ENCODE peak calls at places on chromosomes 4 and X, in five cellular contexts. J is HEK293T, X is SK-N-SH, K is GM12878, W is HepG2. F is an unnamed sample.

GRCh38 chr4:183906736-183907651 is 1.9 kb downstream of the STOX2 start:
- DNase-seq in W (no peak), X (peak), J (peak), K (no peak), F (no peak)

GRCh38 chrX:20315140-20315539 is 48.4 kb upstream of the RPS6KA3 start:
- DNase-seq in X (no peak), W (no peak), K (peak), J (no peak), F (no peak)

GRCh38 chrX:83771664-83772063 is 89.3 kb upstream of the CYLC1 start:
- DNase-seq in X (no peak), J (peak), K (no peak), W (no peak), F (no peak)

GRCh38 chr4:39480251-39480650 is 21.4 kb downstream of the LIAS start:
- DNase-seq in X (no peak), J (no peak), K (no peak), W (no peak), F (no peak)

GRCh38 chr4:30619679-30620078 is 100.5 kb upstream of the PCDH7 start:
- DNase-seq in X (no peak), W (no peak), J (no peak), K (peak), F (no peak)

GRCh38 chr4:55311792-55312490 is 34.1 kb upstream of the SRD5A3 start:
- DNase-seq in K (no peak), J (no peak), W (no peak), X (no peak), F (peak)

GRCh38 chrX:49972313-49972712 is 49.9 kb downstream of the CLCN5 start:
- DNase-seq in K (no peak), W (no peak), J (no peak), X (no peak), F (no peak)

GRCh38 chrX:42934020-42934701 is 156.2 kb upstream of the PPP1R2C start:
- DNase-seq in J (no peak), K (peak), X (no peak), W (no peak), F (no peak)

GRCh38 chr4:149845643-149846208 is 30.1 kb upstream of the IQCM start:
- DNase-seq in X (no peak), J (no peak), K (no peak), W (no peak), F (no peak)

GRCh38 chr4:159105761-159106243 is 2.9 kb downstream of the RAPGEF2 start:
- DNase-seq in X (no peak), W (peak), K (peak), J (no peak), F (peak)

GRCh38 chrX:68570598-68570997 is 71.7 kb downstream of the YIPF6 start:
- DNase-seq in K (no peak), X (no peak), W (no peak), J (no peak), F (no peak)

GRCh38 chr4:25095756-25096552 is 64.3 kb downstream of the SEPSECS start:
- DNase-seq in J (no peak), X (peak), W (no peak), K (no peak), F (no peak)

GRCh38 chr4:72564184-72564583 is 4.8 kb downstream of the ADAMTS3 start:
- DNase-seq in J (no peak), X (no peak), K (no peak), W (no peak), F (no peak)

GRCh38 chrX:120228187-120228908 is 22.3 kb upstream of the ZBTB33 start:
- DNase-seq in X (no peak), J (no peak), W (no peak), K (no peak), F (no peak)

GRCh38 chr4:123577507-123577906 is 180.9 kb downstream of the SPRY1 start:
- DNase-seq in J (no peak), X (no peak), K (no peak), W (no peak), F (no peak)

GRCh38 chrX:95629737-95630136 is 1054.9 kb upstream of the DIAPH2 start:
- DNase-seq in W (no peak), K (no peak), X (no peak), J (no peak), F (no peak)

GRCh38 chr4:1026115-1026514 is 14.7 kb downstream of the FGFRL1 start:
- DNase-seq in J (peak), W (no peak), X (peak), K (peak), F (peak)

GRCh38 chr4:2785613-2786012 is 7.3 kb upstream of the SH3BP2 start:
- DNase-seq in W (no peak), J (no peak), K (peak), X (no peak), F (no peak)

GRCh38 chr4:15717647-15718416 is 15.0 kb downstream of the BST1 start:
- DNase-seq in J (no peak), W (no peak), X (no peak), K (no peak), F (no peak)

GRCh38 chr4:139839664-139840063 is 174.0 kb downstream of the MGST2 start:
- DNase-seq in W (no peak), K (no peak), J (no peak), X (peak), F (no peak)

GRCh38 chrX:52988985-52989917 is 30.9 kb upstream of the FAM156A start:
- DNase-seq in X (no peak), J (no peak), K (no peak), W (no peak), F (no peak)

GRCh38 chr4:190017357-190018200 is 9.5 kb downstream of the FRG2 start:
- DNase-seq in K (no peak), W (no peak), X (peak), J (no peak), F (no peak)

GRCh38 chrX:56788717-56789122 is 59.7 kb downstream of the NBDY start:
- DNase-seq in W (peak), X (no peak), J (peak), K (no peak), F (no peak)

GRCh38 chrX:65508851-65509250 is 25.7 kb downstream of the LAS1L start:
- DNase-seq in W (no peak), X (no peak), J (no peak), K (no peak), F (no peak)

GRCh38 chr4:126441173-126441810 is 1126.5 kb downstream of the FAT4 start:
- DNase-seq in K (no peak), W (no peak), X (no peak), J (no peak), F (no peak)

GRCh38 chr4:83889802-83890201 is 353.9 kb downstream of the GPAT3 start:
- DNase-seq in W (no peak), X (no peak), K (no peak), J (no peak), F (no peak)

GRCh38 chr4:185758807-185759206 is 53.2 kb downstream of the SORBS2 start:
- DNase-seq in W (peak), K (no peak), X (no peak), J (no peak), F (no peak)

GRCh38 chrX:39443240-39443639 is 642.0 kb downstream of the MID1IP1 start:
- DNase-seq in X (no peak), W (no peak), J (no peak), K (no peak), F (no peak)

GRCh38 chrX:50747471-50747900 is 66.5 kb downstream of the SHROOM4 start:
- DNase-seq in J (peak), X (peak), W (peak), K (no peak), F (peak)

GRCh38 chrX:111431007-111431406 is 19.0 kb upstream of the DCX start:
- DNase-seq in J (no peak), X (no peak), W (no peak), K (no peak), F (no peak)

GRCh38 chrX:119391279-119391678 is 7.9 kb upstream of the SLC25A43 start:
- DNase-seq in J (peak), K (no peak), X (peak), W (peak), F (no peak)

GRCh38 chrX:331145-331771 is 12.7 kb upstream of the GTPBP6 start:
- DNase-seq in W (no peak), J (no peak), K (no peak), X (peak), F (no peak)
- TF ChIP-seq FOXM1 in W (no peak), J (no peak), K (no peak), X (no peak), F (no peak)

DNA sequence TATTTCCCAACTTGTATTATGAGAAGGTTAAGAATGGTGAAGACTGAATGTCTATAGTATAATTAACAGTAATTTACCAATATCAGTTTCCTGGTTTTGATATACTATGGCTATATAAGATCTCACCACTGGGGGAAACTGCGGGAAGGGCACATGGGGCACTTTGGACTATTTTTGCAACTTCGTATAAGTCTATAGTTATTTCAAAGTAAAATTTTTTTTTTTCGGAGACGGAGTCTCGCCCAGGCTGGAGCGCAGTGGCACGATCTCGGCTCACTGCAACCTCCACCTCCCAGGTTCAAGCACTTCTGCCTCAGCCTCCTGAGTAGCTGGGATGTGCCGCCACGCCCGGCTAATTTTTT is 46.1 kb downstream of the CXorf58 start:
- DNase-seq in J (no peak), X (no peak), K (no peak), W (no peak), F (peak)
- TF ChIP-seq FOXM1 in J (no peak), X (no peak), K (no peak), W (no peak), F (no peak)

DNA sequence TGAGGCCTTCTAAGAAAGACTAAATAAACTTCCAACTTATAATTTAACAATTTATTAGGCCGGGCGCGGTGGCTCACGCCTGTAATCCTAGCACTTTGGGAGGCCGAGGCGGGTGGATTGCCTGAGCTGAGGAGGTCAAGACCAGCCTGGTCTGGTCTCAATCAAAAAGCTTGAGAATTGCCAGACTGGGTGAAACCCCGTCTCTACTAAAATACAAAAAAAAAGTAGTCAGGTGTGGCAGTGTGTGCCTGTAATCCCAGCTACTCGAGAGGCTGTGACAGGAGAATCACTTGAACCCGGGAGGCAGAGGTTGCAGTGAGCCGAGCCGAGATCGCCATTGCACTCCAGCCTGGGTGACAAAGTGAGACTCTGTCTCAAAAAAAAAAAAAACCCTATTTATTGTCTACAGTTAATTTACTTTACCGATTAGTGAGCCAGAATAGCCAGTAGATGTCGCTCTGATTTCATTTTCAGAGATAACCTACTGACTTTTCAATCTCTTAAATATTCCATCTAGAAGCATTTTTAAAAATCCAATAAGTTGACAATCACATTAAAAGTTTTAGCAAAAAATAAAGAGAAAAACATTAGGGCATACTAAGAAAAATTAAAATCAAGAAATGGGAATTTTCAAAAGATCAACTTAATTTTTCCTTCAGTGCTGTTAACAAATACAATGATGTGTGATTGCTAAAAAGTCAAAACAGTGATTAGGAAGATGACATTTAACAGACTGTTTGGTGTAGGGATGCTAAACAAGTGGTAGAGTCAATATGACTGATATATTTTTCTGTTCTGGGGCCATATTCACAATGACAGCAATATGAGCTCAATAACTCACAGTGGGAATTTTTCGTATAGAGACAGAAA is 4.3 kb upstream of the SHROOM3 start:
- DNase-seq in J (peak), W (peak), X (peak), K (no peak), F (peak)
- TF ChIP-seq FOXM1 in J (no peak), W (no peak), X (no peak), K (no peak), F (no peak)

GRCh38 chrX:13013353-13014110 is 30.9 kb downstream of the FAM9C start:
- DNase-seq in J (no peak), K (no peak), X (no peak), W (no peak), F (no peak)
- TF ChIP-seq FOXM1 in J (no peak), K (peak), X (no peak), W (no peak), F (no peak)

GRCh38 chr4:85761803-85762202 is 286.9 kb downstream of the ARHGAP24 start:
- DNase-seq in J (no peak), X (no peak), K (no peak), W (no peak), F (no peak)

GRCh38 chr4:85763207-85763606 is 288.3 kb downstream of the ARHGAP24 start:
- DNase-seq in X (no peak), W (no peak), K (no peak), J (no peak), F (no peak)

GRCh38 chr4:85760521-85760920 is 285.6 kb downstream of the ARHGAP24 start:
- DNase-seq in J (no peak), K (no peak), X (no peak), W (no peak), F (no peak)

GRCh38 chr4:85759392-85759791 is 284.4 kb downstream of the ARHGAP24 start:
- DNase-seq in K (no peak), W (no peak), J (no peak), X (no peak), F (no peak)

DNA sequence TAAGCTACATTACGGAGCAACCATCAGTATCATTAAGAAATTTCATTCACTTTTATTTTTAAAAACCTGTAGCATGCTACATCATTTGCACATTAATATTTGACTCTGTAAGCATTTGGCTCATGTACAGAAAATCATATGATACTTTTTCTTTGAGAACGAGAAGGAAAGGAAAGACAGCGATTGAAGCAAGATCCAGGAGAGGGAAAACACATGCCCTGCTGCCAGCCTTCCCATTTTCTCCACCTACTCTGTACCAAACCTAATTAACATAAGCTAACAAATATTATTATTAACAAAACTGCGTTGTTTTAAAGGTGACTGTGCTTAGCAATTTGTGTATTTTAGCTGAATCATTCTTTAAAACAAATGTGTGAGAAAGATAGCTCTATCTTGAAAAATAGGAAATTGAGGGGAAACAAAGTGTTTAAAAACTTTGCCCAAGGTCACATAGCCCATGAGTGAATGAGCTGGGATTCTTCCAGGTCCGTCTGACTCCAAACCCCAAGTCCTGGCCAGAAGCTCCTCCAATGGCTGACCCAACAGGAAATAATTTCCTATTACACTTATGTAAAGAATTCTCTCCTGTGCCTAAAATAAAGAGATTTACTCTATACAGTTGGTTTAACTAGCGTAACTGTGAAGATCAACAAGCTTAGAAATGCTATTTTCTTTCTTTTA is 287.4 kb downstream of the ARHGAP24 start:
- DNase-seq in W (no peak), J (no peak), X (no peak), K (no peak), F (no peak)
- TF ChIP-seq FOXM1 in W (no peak), J (no peak), X (no peak), K (no peak), F (no peak)

GRCh38 chr4:78722880-78723279 is 53.3 kb upstream of the BMP2K start:
- DNase-seq in X (no peak), J (no peak), K (no peak), W (no peak), F (no peak)

GRCh38 chr4:78721739-78722138 is 54.4 kb upstream of the BMP2K start:
- DNase-seq in X (no peak), K (no peak), J (no peak), W (no peak), F (no peak)

GRCh38 chr4:78722320-78722719 is 53.8 kb upstream of the BMP2K start:
- DNase-seq in X (no peak), J (no peak), W (no peak), K (no peak), F (no peak)

GRCh38 chr4:78720994-78721677 is 55.0 kb upstream of the BMP2K start:
- DNase-seq in K (no peak), X (no peak), J (no peak), W (peak), F (peak)

DNA sequence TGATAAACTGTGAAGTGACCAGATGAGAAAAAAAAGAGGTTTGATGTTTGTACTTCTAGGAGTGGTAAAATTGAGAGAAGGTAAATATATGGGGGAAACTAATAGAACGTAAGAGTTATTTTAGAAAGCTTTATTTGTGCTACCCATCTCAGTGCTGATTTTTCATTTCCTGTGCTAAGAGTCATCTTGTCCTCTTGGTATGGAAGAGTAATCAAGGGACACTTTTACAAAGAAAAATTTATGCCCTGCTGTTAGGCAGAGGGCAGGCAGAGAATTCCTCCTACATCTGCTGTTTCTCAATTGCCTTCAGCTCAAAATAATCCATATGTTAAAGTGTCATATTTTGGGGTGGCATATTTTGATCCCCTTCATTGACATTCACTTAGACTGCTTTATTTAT is 49.6 kb upstream of the BMP2K start:
- DNase-seq in W (no peak), K (no peak), J (no peak), X (no peak), F (no peak)
- TF ChIP-seq FOXM1 in W (no peak), K (no peak), J (no peak), X (no peak), F (no peak)

DNA sequence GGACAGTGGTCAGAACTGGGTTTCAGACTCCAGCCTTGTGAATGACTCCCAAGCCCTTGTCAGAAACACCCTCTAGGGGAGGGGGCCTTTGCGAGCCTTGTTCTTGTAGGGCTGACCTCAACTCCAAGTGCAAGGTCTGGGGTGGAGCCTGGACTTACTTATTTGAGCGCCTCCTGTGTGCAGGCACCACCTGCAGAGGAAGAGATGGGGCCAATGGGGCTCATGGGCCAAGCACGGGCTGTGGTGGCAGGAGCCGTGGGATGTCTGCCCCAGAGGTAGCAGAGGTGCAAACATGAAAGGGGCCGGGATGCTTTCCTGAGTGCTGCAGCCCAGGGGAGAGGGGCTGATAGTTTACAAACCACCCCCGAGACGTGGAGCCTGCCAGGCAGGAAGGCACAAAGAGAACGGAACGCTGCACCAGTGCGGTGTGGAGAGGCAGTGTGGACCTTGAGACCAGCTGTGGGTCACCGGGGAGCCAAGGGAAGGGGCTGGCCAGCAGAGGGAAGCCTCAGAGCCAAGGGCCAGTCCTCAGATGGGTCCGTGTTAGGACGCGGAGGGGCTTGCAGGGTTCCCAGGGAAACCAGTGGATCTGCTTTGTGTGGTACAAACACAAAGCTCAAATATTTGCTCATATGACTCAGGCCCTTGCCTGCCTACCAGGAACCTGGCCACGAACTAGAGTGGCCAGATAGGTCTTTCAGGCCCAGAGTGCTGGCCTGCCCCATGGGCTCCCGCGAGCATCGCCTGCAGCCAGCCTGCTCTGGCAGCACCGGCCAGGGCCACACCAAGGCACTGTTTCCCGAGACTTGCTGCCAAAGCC is 8.7 kb upstream of the TADA2B start:
- DNase-seq in J (no peak), K (no peak), W (peak), X (no peak), F (no peak)
- TF ChIP-seq FOXM1 in J (no peak), K (no peak), W (no peak), X (no peak), F (no peak)

F was measured in K562.